ENCODE peak calls at places on chromosome 10, in ten cellular contexts. A is MM.1S; S is CD4-positive, alpha-beta T cell; R is fibroblast of lung; M is K562; C is Peyer's patch; F is heart right ventricle; Q is brain microvascular endothelial cell; D is breast epithelium; Z is ascending aorta. O is an unnamed sample.
A peak's percentile ranks its signal among the peaks of the same experiment; 100 is the strongest.

GRCh38 chr10:930415-931325 is 835 bp downstream of the LARP4B start:
- DNase-seq in C (peak; percentile 76), A (peak; percentile 55), M (peak; percentile 44), F (no peak), Z (no peak), R (peak; percentile 22), Q (no peak), D (peak; percentile 57), S (no peak), O (peak; percentile 73)

GRCh38 chr10:73908853-73909611 is 1.9 kb upstream of the PLAU start:
- DNase-seq in A (no peak), S (peak; percentile 12), C (peak; percentile 58), R (peak; percentile 97), Z (no peak), F (peak; percentile 69), Q (peak; percentile 93), D (no peak), M (peak; percentile 91), O (peak; percentile 40)

GRCh38 chr10:99787782-99788181 is 5.3 kb downstream of the ABCC2 start:
- DNase-seq in Q (no peak), M (no peak), Z (no peak), D (no peak), S (no peak), R (no peak), A (no peak), F (no peak), C (no peak), O (no peak)

GRCh38 chr10:70221030-70221429 is 12.2 kb downstream of the PPA1 start:
- DNase-seq in C (no peak), A (no peak), R (no peak), D (no peak), Q (no peak), M (no peak), Z (no peak), F (no peak), S (no peak), O (no peak)

GRCh38 chr10:110783509-110784103 is 88.1 kb upstream of the PDCD4 start:
- DNase-seq in S (peak; percentile 75), C (peak; percentile 69), D (no peak), R (no peak), F (no peak), A (no peak), Q (peak; percentile 52), Z (no peak), M (no peak), O (no peak)

GRCh38 chr10:70774810-70775678 is 10.1 kb downstream of the TBATA start:
- DNase-seq in A (no peak), M (no peak), Q (no peak), C (peak; percentile 42), D (peak; percentile 88), S (no peak), R (no peak), F (no peak), Z (no peak), O (peak; percentile 37)

GRCh38 chr10:80453392-80453714 is 757 bp upstream of the TSPAN14 start:
- DNase-seq in C (no peak), F (no peak), M (no peak), Q (no peak), Z (no peak), D (no peak), S (no peak), A (no peak), R (no peak), O (no peak)

GRCh38 chr10:71427246-71427645 is 30.5 kb downstream of the CDH23 start:
- DNase-seq in F (no peak), Q (no peak), Z (no peak), S (no peak), A (no peak), D (no peak), M (no peak), R (no peak), C (no peak), O (no peak)

GRCh38 chr10:21296575-21297355 is 228.7 kb downstream of the SKIDA1 start:
- DNase-seq in Q (no peak), M (no peak), R (no peak), A (no peak), C (no peak), F (no peak), D (no peak), S (no peak), Z (no peak), O (no peak)

GRCh38 chr10:78455873-78456272 is 422.2 kb downstream of the RPS24 start:
- DNase-seq in M (no peak), R (no peak), Q (no peak), D (no peak), F (no peak), C (no peak), S (no peak), A (no peak), Z (no peak), O (no peak)

GRCh38 chr10:96587255-96588059 is 645 bp upstream of the TM9SF3 start:
- DNase-seq in R (peak; percentile 79), F (peak; percentile 65), Z (no peak), A (peak; percentile 10), D (no peak), Q (peak; percentile 68), C (peak; percentile 82), M (peak; percentile 65), S (peak; percentile 46), O (peak; percentile 47)

GRCh38 chr10:79381804-79382221 is 34.5 kb downstream of the PPIF start:
- DNase-seq in Q (peak; percentile 92), D (no peak), M (no peak), Z (no peak), F (peak; percentile 76), C (peak; percentile 69), R (peak; percentile 82), A (no peak), S (no peak), O (peak; percentile 54)

GRCh38 chr10:57457972-57458512 is 809.7 kb downstream of the IPMK start:
- DNase-seq in A (peak; percentile 47), C (no peak), M (no peak), R (no peak), D (no peak), S (no peak), Z (no peak), F (no peak), Q (no peak), O (no peak)

GRCh38 chr10:101536800-101537199 is 51.3 kb downstream of the POLL start:
- DNase-seq in D (no peak), Q (no peak), F (no peak), C (no peak), A (peak; percentile 55), R (peak; percentile 51), S (no peak), M (peak; percentile 53), Z (no peak), O (no peak)

GRCh38 chr10:32927750-32928149 is 30.3 kb downstream of the ITGB1 start:
- DNase-seq in C (no peak), R (no peak), Q (no peak), A (no peak), M (no peak), D (no peak), S (no peak), Z (no peak), F (no peak), O (no peak)

GRCh38 chr10:32931593-32931992 is 26.4 kb downstream of the ITGB1 start:
- DNase-seq in A (peak; percentile 55), Z (no peak), M (no peak), Q (no peak), S (no peak), D (no peak), C (no peak), R (no peak), F (no peak), O (no peak)

GRCh38 chr10:32932330-32932729 is 25.7 kb downstream of the ITGB1 start:
- DNase-seq in M (no peak), A (no peak), Z (no peak), F (no peak), C (no peak), R (no peak), S (no peak), Q (no peak), D (no peak), O (no peak)

GRCh38 chr10:32923849-32924248 is 34.2 kb downstream of the ITGB1 start:
- DNase-seq in C (no peak), Q (no peak), S (no peak), Z (no peak), A (no peak), D (no peak), F (no peak), R (no peak), M (no peak), O (no peak)

DNA sequence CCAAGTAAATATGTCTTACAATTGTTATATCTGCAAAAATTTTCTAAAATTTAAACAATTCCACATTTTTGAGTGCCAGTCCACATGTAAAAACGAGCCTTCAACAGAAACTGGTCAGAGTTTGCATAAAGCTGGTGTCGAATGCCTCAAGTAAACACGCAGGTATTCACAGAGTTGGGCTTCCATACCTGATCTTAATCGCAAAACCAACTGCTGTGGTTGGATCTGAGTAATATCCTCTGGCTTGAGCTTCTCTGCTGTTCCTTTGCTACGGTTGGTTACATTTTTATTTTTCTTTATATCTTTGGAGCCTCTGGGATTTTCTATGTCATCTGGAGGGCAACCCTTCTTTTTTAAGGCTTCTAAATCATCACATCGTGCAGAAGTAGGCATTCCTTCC is 28.4 kb downstream of the ITGB1 start:
- DNase-seq in A (no peak), D (no peak), C (no peak), S (no peak), M (no peak), R (no peak), Z (no peak), F (no peak), Q (no peak), O (no peak)
- H3K27ac ChIP-seq in A (no peak overlapping the region), D (peak overlapping the region; percentile 22), C (no peak overlapping the region), S (no peak overlapping the region), M (no peak overlapping the region), R (no peak overlapping the region), Z (no peak overlapping the region), F (no peak overlapping the region), Q (no peak overlapping the region), O (no peak overlapping the region)

GRCh38 chr10:18205098-18205834 is 65.0 kb downstream of the CACNB2 start:
- DNase-seq in R (peak; percentile 57), Q (no peak), M (no peak), Z (no peak), S (no peak), A (no peak), D (no peak), C (no peak), F (no peak), O (no peak)
- TF ChIP-seq CTCF in R (no peak), Q (no peak), M (no peak), Z (no peak), S (no peak), A (no peak), D (no peak), C (no peak), F (no peak), O (no peak)

GRCh38 chr10:131961047-131961776 is 20.5 kb downstream of the BNIP3 start:
- DNase-seq in F (no peak), C (peak; percentile 44), R (no peak), D (no peak), M (no peak), S (no peak), Q (no peak), A (no peak), Z (no peak), O (no peak)
- H3K27ac ChIP-seq in F (no peak overlapping the region), C (no peak overlapping the region), R (no peak overlapping the region), D (no peak overlapping the region), M (no peak overlapping the region), S (no peak overlapping the region), Q (no peak overlapping the region), A (no peak overlapping the region), Z (no peak overlapping the region), O (no peak overlapping the region)

DNA sequence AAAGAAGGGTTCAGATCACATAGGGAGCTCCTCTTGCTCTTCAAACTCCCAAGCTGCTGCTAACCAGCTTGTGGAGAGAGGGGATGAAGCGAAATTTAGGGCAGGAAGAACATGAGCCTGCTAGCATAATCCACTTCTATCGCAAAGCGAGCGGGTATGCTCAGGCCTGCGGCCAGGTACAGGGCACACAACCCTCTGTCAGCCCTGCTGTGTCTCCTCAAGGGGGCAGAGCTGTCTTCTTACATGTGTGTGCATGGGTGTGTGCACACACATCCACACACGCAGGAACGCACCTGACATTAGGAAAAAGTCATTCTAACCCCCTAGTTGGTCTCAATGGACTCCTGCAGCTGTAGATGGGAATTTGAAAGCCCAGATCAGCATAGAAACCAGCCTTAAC is 80.2 kb downstream of the PPP1R3C start:
- DNase-seq in Q (no peak), R (peak; percentile 41), C (no peak), F (peak; percentile 51), D (no peak), A (no peak), Z (no peak), M (no peak), S (no peak), O (no peak)
- TF ChIP-seq CTCF in Q (peak; percentile 74), R (peak; percentile 51), C (no peak), F (peak; percentile 47), D (no peak), A (peak; percentile 4), Z (no peak), M (peak; percentile 45), S (no peak), O (peak; percentile 23)

O was measured in colonic mucosa.